ENCODE peak calls at places on chromosome 13, in five cellular contexts. One of them, this sample, is unnamed.

GRCh38 chr13:43757266-43757665 is 29.5 kb downstream of the ENOX1 start:
- DNase-seq in amniotic epithelial cell: no peak
- DNase-seq in cardiac muscle cell: no peak
- DNase-seq in fibroblast of villous mesenchyme: no peak
- DNase-seq in aorta: no peak
- DNase-seq in this sample: no peak

GRCh38 chr13:93249259-93249917 is 22.8 kb downstream of the GPC6 start:
- DNase-seq in amniotic epithelial cell: peak
- DNase-seq in cardiac muscle cell: peak
- DNase-seq in fibroblast of villous mesenchyme: peak
- DNase-seq in aorta: no peak
- DNase-seq in this sample: no peak

GRCh38 chr13:113520571-113520970 is 30.1 kb upstream of the DCUN1D2 start:
- DNase-seq in amniotic epithelial cell: no peak
- DNase-seq in cardiac muscle cell: no peak
- DNase-seq in fibroblast of villous mesenchyme: no peak
- DNase-seq in aorta: no peak
- DNase-seq in this sample: no peak

GRCh38 chr13:24127116-24127631 is 33.3 kb upstream of the SPATA13 start:
- DNase-seq in amniotic epithelial cell: peak
- DNase-seq in cardiac muscle cell: no peak
- DNase-seq in fibroblast of villous mesenchyme: no peak
- DNase-seq in aorta: no peak
- DNase-seq in this sample: no peak

GRCh38 chr13:74825170-74825948 is 656.6 kb downstream of the TBC1D4 start:
- DNase-seq in amniotic epithelial cell: peak
- DNase-seq in cardiac muscle cell: peak
- DNase-seq in fibroblast of villous mesenchyme: peak
- DNase-seq in aorta: no peak
- DNase-seq in this sample: no peak

GRCh38 chr13:86725105-86725504 is 925.9 kb upstream of the SLITRK6 start:
- DNase-seq in amniotic epithelial cell: no peak
- DNase-seq in cardiac muscle cell: no peak
- DNase-seq in fibroblast of villous mesenchyme: no peak
- DNase-seq in aorta: no peak
- DNase-seq in this sample: no peak

GRCh38 chr13:59906413-59907027 is 257.2 kb downstream of the DIAPH3 start:
- DNase-seq in amniotic epithelial cell: peak
- DNase-seq in cardiac muscle cell: peak
- DNase-seq in fibroblast of villous mesenchyme: peak
- DNase-seq in aorta: no peak
- DNase-seq in this sample: no peak

GRCh38 chr13:106101201-106101600 is 434.3 kb downstream of the EFNB2 start:
- DNase-seq in amniotic epithelial cell: no peak
- DNase-seq in cardiac muscle cell: no peak
- DNase-seq in fibroblast of villous mesenchyme: no peak
- DNase-seq in aorta: no peak
- DNase-seq in this sample: no peak

This sample was measured in CMK.